ENCODE peak calls at places on chromosome 1, in six cellular contexts. J, E, H, Y, O and F are unnamed samples.

GRCh38 chr1:110188116-110188618 is 21.9 kb upstream of the KCNC4 start:
- DNase-seq in J (peak; percentile 66), E (no peak), Y (no peak), O (peak; percentile 32), H (no peak), F (no peak)

GRCh38 chr1:53139911-53140310 is 2.5 kb downstream of the SLC1A7 start:
- DNase-seq in O (peak; percentile 50), E (no peak), H (no peak), J (peak; percentile 66), Y (no peak), F (no peak)

GRCh38 chr1:100862591-100862990 is 32.1 kb downstream of the EXTL2 start:
- DNase-seq in O (no peak), J (peak; percentile 84), H (no peak), E (peak; percentile 50), Y (no peak), F (no peak)

GRCh38 chr1:151371744-151372410 is 628 bp downstream of the SELENBP1 start:
- DNase-seq in E (peak; percentile 44), H (no peak), J (peak; percentile 35), Y (no peak), O (peak; percentile 47), F (peak; percentile 25)

GRCh38 chr1:172118618-172119017 is 277.3 kb downstream of the DNM3 start:
- DNase-seq in H (no peak), Y (no peak), O (no peak), E (no peak), J (no peak), F (no peak)

GRCh38 chr1:22889213-22889827 is 83.3 kb downstream of the LACTBL1 start:
- DNase-seq in E (peak; percentile 47), Y (no peak), J (peak; percentile 51), O (peak; percentile 54), H (no peak), F (no peak)

GRCh38 chr1:170586321-170586855 is 54.4 kb downstream of the GORAB start:
- DNase-seq in J (no peak), Y (no peak), H (no peak), O (no peak), E (no peak), F (no peak)

GRCh38 chr1:236370397-236370796 is 23.7 kb upstream of the EDARADD start:
- DNase-seq in Y (no peak), H (no peak), O (no peak), J (no peak), E (no peak), F (no peak)

GRCh38 chr1:203557958-203558760 is 64.2 kb downstream of the OPTC start:
- DNase-seq in H (no peak), Y (no peak), J (peak; percentile 100), O (peak; percentile 96), E (peak; percentile 98), F (no peak)

GRCh38 chr1:156001682-156002171 is 19.0 kb downstream of the SSR2 start:
- DNase-seq in J (no peak), Y (no peak), H (no peak), E (peak; percentile 78), O (no peak), F (no peak)

GRCh38 chr1:10696977-10697376 is 99.5 kb downstream of the CASZ1 start:
- DNase-seq in O (peak; percentile 25), H (peak; percentile 5), E (peak; percentile 53), Y (no peak), J (peak; percentile 23), F (no peak)

GRCh38 chr1:243503155-243503554 is 247.3 kb downstream of the SDCCAG8 start:
- DNase-seq in J (no peak), O (no peak), Y (no peak), E (no peak), H (no peak), F (no peak)

GRCh38 chr1:45868861-45869260 is 65.4 kb downstream of the MAST2 start:
- DNase-seq in H (no peak), O (no peak), E (no peak), Y (no peak), J (no peak), F (no peak)

GRCh38 chr1:99535470-99536164 is 110.3 kb upstream of the PALMD start:
- DNase-seq in J (peak; percentile 41), O (no peak), E (peak; percentile 57), H (no peak), Y (no peak), F (no peak)

GRCh38 chr1:29709711-29710169 is 473.4 kb downstream of the PTPRU start:
- DNase-seq in Y (no peak), H (no peak), E (peak; percentile 76), O (peak; percentile 55), J (peak; percentile 79), F (no peak)

GRCh38 chr1:183925947-183926346 is 111.6 kb downstream of the COLGALT2 start:
- DNase-seq in O (no peak), E (no peak), Y (no peak), J (no peak), H (no peak), F (no peak)

GRCh38 chr1:215845224-215845902 is 278.3 kb downstream of the KCTD3 start:
- DNase-seq in J (peak; percentile 92), H (no peak), E (peak; percentile 63), Y (no peak), O (peak; percentile 79), F (no peak)

GRCh38 chr1:31605908-31606427 is 11.5 kb upstream of the HCRTR1 start:
- DNase-seq in H (no peak), E (peak; percentile 54), O (no peak), Y (peak; percentile 10), J (peak; percentile 88), F (no peak)

GRCh38 chr1:12555411-12556367 is 62.3 kb downstream of the DHRS3 start:
- DNase-seq in O (no peak), H (no peak), J (no peak), E (no peak), Y (no peak), F (no peak)

GRCh38 chr1:110084226-110085078 is 14.0 kb upstream of the ALX3 start:
- DNase-seq in H (no peak), O (peak; percentile 69), E (peak; percentile 17), J (peak; percentile 54), Y (no peak), F (no peak)

GRCh38 chr1:2847086-2847850 is 45.8 kb upstream of the TTC34 start:
- DNase-seq in Y (no peak), J (no peak), H (no peak), O (no peak), E (no peak), F (no peak)